ENCODE peak calls at places on chromosome 19, in eight cellular contexts. F, Y, H, J, M, R, S and O are unnamed samples.

GRCh38 chr19:49579193-49579592 is 1.2 kb downstream of the NOSIP start:
- DNase-seq in M (no peak), F (no peak), R (no peak), Y (no peak), J (no peak), H (no peak), S (no peak), O (no peak)

GRCh38 chr19:3855321-3855720 is 13.5 kb downstream of the ZFR2 start:
- DNase-seq in M (peak; percentile 12), J (no peak), R (no peak), S (no peak), Y (no peak), F (no peak), H (no peak), O (no peak)

GRCh38 chr19:7242601-7243258 is 51.5 kb downstream of the INSR start:
- DNase-seq in J (no peak), S (no peak), H (peak; percentile 49), M (peak; percentile 84), R (no peak), F (no peak), Y (no peak), O (peak; percentile 14)

GRCh38 chr19:54607782-54608150 is 14.3 kb downstream of the LILRA1 start:
- DNase-seq in H (no peak), Y (no peak), F (no peak), R (no peak), M (no peak), S (no peak), J (no peak), O (no peak)

GRCh38 chr19:42095814-42096230 is 19.9 kb downstream of the ZNF574 start:
- DNase-seq in H (no peak), Y (no peak), J (no peak), M (no peak), F (no peak), S (peak; percentile 69), R (no peak), O (no peak)

GRCh38 chr19:55173717-55174409 is 6.2 kb downstream of the SYT5 start:
- DNase-seq in F (peak; percentile 81), Y (no peak), J (no peak), R (no peak), M (peak; percentile 62), H (peak; percentile 75), S (peak; percentile 89), O (no peak)

GRCh38 chr19:4030552-4030951 is 23.0 kb downstream of the PIAS4 start:
- DNase-seq in J (no peak), H (no peak), F (no peak), S (no peak), M (no peak), Y (no peak), R (no peak), O (no peak)

GRCh38 chr19:41821003-41821735 is 23.3 kb downstream of the LYPD4 start:
- DNase-seq in R (no peak), H (peak; percentile 15), M (peak; percentile 17), J (no peak), S (peak; percentile 73), F (peak; percentile 66), Y (no peak), O (no peak)

GRCh38 chr19:40600086-40600917 is 867 bp upstream of the LTBP4 start:
- DNase-seq in J (peak; percentile 77), S (no peak), M (no peak), F (no peak), R (no peak), Y (no peak), H (no peak), O (no peak)

GRCh38 chr19:48510421-48511268 is 990 bp downstream of the LMTK3 start:
- DNase-seq in F (peak; percentile 88), H (peak; percentile 52), S (peak; percentile 82), M (peak; percentile 27), Y (peak; percentile 63), R (no peak), J (peak; percentile 82), O (no peak)

GRCh38 chr19:49194408-49194807 is 36.8 kb downstream of the TRPM4 start:
- DNase-seq in M (no peak), S (no peak), Y (no peak), R (no peak), H (no peak), J (no peak), F (no peak), O (no peak)

GRCh38 chr19:28596561-28597071 is 616.3 kb downstream of the UQCRFS1 start:
- DNase-seq in F (no peak), R (no peak), S (no peak), Y (no peak), J (no peak), M (no peak), H (no peak), O (no peak)
- H3K4me3 ChIP-seq in F (no peak overlapping the region), R (no peak overlapping the region), S (no peak overlapping the region), Y (no peak overlapping the region), J (no peak overlapping the region), M (no peak overlapping the region), H (no peak overlapping the region), O (no peak overlapping the region)

DNA sequence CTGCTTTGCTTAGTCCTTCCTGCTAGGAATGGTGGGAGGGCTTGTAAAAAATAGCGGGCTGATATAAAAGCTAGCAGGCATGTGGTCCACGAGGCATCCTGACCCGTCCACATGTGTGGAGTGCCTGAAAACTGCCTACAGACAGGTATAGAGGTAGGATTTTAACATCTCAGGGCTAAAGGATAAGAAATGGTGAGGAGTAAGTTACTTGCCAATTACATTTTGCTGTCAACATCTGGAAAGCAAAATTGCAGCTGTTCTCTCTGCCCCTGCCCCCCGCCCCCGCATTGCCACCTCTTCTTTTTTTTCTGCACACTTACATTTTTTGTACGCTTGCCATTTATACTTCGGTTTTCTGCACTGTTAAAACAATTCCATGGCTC is 21.0 kb downstream of the NFIX start:
- DNase-seq in H (no peak), J (no peak), M (no peak), S (no peak), R (no peak), F (no peak), Y (no peak), O (no peak)
- H3K4me3 ChIP-seq in H (no peak overlapping the region), J (peak overlapping the region; percentile 37), M (no peak overlapping the region), S (no peak overlapping the region), R (no peak overlapping the region), F (no peak overlapping the region), Y (no peak overlapping the region), O (no peak overlapping the region)

GRCh38 chr19:44847144-44848035 is 1.3 kb downstream of the NECTIN2 start:
- DNase-seq in F (peak; percentile 85), Y (no peak), R (no peak), S (peak; percentile 76), M (peak; percentile 60), J (peak; percentile 88), H (peak; percentile 36), O (no peak)

GRCh38 chr19:44848036-44848804 is 2.1 kb downstream of the NECTIN2 start:
- DNase-seq in S (peak; percentile 93), J (peak; percentile 75), R (no peak), M (peak; percentile 49), Y (no peak), H (peak; percentile 50), F (no peak), O (no peak)

GRCh38 chr19:44850641-44851109 is 4.6 kb downstream of the NECTIN2 start:
- DNase-seq in M (no peak), Y (no peak), R (no peak), S (no peak), H (no peak), J (peak; percentile 66), F (no peak), O (no peak)

GRCh38 chr19:44846455-44847143 is 502 bp downstream of the NECTIN2 start:
- DNase-seq in S (peak; percentile 98), R (no peak), M (peak; percentile 16), F (peak; percentile 75), J (peak; percentile 80), Y (no peak), H (peak; percentile 12), O (no peak)

DNA sequence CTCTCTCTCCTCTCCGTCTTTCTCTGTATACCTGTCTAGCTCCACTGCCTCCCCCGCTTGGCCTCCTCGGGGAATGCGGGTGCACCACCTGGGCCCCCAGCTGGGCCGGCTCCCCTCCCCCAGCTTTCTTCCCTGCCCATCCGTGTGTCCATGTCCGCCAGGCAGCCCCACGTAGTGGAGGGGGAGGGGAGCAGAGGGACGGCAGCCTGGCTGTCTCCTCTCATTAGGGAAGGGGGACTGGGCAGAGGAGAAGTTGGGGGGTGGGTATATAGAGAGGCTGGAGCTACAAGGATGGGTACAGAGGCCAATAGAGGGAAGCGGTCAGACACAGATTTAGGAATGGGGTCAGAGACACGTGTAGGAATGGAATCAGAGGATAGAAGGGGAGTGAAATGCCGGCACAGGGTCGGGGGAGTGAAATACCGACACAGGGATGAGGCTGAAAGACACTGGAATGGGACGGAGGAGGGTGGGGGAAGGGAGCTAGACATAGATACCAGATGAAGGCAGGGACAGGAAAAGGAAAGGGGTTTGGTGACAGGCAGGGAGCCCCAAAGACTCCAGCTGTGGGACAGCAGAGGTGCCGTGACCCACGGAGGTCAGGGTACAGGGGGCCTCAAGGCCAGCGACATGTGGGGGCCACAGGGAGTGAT is 2.8 kb downstream of the NECTIN2 start:
- DNase-seq in R (no peak), F (no peak), H (no peak), M (peak; percentile 14), Y (no peak), J (peak; percentile 70), S (peak; percentile 85), O (no peak)
- H3K4me3 ChIP-seq in R (peak overlapping the region; percentile 94), F (peak overlapping the region; percentile 56), H (peak overlapping the region; percentile 92), M (peak overlapping the region; percentile 93), Y (no peak overlapping the region), J (peak overlapping the region; percentile 94), S (peak overlapping the region; percentile 50), O (no peak overlapping the region)

GRCh38 chr19:1327125-1327524 is 41.5 kb downstream of the EFNA2 start:
- DNase-seq in R (no peak), Y (no peak), M (no peak), S (no peak), H (no peak), J (no peak), F (no peak), O (no peak)

GRCh38 chr19:1325568-1326294 is 40.1 kb downstream of the EFNA2 start:
- DNase-seq in J (no peak), F (no peak), H (no peak), R (no peak), M (no peak), S (no peak), Y (no peak), O (no peak)

GRCh38 chr19:1324249-1324791 is 38.6 kb downstream of the EFNA2 start:
- DNase-seq in H (no peak), M (no peak), J (no peak), Y (no peak), F (no peak), S (no peak), R (no peak), O (no peak)

GRCh38 chr19:1322198-1322981 is 36.7 kb downstream of the EFNA2 start:
- DNase-seq in S (no peak), H (no peak), J (no peak), M (no peak), Y (no peak), F (no peak), R (no peak), O (no peak)

DNA sequence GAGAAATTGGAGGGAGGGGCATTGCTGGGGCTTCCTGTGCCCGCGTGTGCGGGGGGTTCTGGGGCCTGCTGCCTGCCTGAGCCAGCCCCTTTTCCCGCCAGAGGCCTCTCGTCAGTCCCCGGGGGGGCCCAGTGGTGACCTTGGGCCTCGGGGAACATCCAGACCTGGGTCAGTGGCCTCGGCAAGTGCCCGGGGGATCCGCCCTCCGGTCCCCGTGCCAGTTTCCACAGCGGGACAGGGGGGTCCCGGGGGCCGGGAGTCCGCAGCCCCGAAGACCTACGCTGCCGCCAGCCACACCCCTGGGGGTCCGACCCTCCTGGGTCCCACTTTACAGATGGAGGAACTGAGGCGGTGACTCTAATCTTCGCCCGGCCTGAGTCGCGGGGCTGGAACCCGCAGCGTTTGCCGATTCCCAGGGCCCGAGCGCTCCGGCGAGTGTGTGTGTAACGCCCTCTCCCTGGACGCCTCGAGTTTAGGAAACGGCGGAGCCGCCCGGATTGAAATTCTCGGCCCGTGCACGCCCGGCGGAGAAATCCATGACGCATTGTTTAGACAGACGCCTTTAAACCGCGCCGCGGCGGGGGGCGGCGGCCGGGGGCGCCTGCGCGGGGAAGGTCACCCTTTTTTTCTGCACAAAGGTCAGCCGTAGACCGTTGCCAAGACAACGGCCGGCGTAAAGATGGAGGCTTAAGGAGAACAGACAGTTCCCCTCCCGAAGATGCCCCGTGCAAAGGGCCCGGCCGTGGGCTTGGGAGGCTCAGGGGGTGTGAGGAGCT is 39.3 kb downstream of the EFNA2 start:
- DNase-seq in Y (no peak), R (peak; percentile 21), S (no peak), F (no peak), M (peak; percentile 82), H (peak; percentile 86), J (peak; percentile 81), O (peak; percentile 25)
- H3K4me3 ChIP-seq in Y (no peak overlapping the region), R (peak overlapping the region; percentile 50), S (no peak overlapping the region), F (peak overlapping the region; percentile 21), M (peak overlapping the region; percentile 40), H (peak overlapping the region; percentile 31), J (peak overlapping the region; percentile 43), O (peak overlapping the region; percentile 2)